ENCODE peak calls at places on chromosomes 4 and X, in ten cellular contexts. N is Ammon's horn, X is GM12892, K is choroid plexus epithelial cell, C is NCI-H774, W is spleen, F is MG63, U is NCI-H2227 treated with DMSO at 0.1 percent for 48 hours, D is T-helper 9 cell, E is thyroid gland. Z is an unnamed sample.

GRCh38 chr4:69760455-69760854 is at the start of gene SULT1B1:
- DNase-seq in K (peak; percentile 90), N (peak; percentile 31), C (no peak), D (no peak), U (no peak), X (no peak), F (peak; percentile 8), E (no peak), W (peak; percentile 78), Z (peak; percentile 5)

GRCh38 chr4:169791527-169792156 is 33.9 kb upstream of the HPF1 start:
- DNase-seq in E (peak; percentile 33), D (no peak), N (peak; percentile 78), U (peak; percentile 84), F (peak; percentile 27), K (peak; percentile 74), W (peak; percentile 77), C (peak; percentile 15), X (no peak), Z (peak; percentile 87)

GRCh38 chr4:124753941-124754581 is 41.5 kb upstream of the ANKRD50 start:
- DNase-seq in W (no peak), N (no peak), K (no peak), U (no peak), F (peak; percentile 4), D (no peak), X (no peak), E (peak; percentile 16), C (peak; percentile 70), Z (no peak)

GRCh38 chrX:39969099-39969825 is 128.5 kb downstream of the BCOR start:
- DNase-seq in U (peak; percentile 50), E (peak; percentile 4), W (no peak), C (peak; percentile 25), N (no peak), K (peak; percentile 16), X (no peak), D (no peak), F (no peak), Z (no peak)

GRCh38 chr4:6122496-6122895 is 77.9 kb downstream of the JAKMIP1 start:
- DNase-seq in D (no peak), N (no peak), C (no peak), W (no peak), K (no peak), U (no peak), F (no peak), X (no peak), E (no peak), Z (no peak)

GRCh38 chr4:78779280-78779679 is 3.1 kb downstream of the BMP2K start:
- DNase-seq in W (no peak), F (no peak), E (no peak), K (peak; percentile 46), C (no peak), D (no peak), X (no peak), N (no peak), U (no peak), Z (no peak)

GRCh38 chr4:26343041-26343403 is 22.2 kb downstream of the RBPJ start:
- DNase-seq in F (no peak), K (peak; percentile 42), E (no peak), C (no peak), N (peak; percentile 80), U (no peak), D (no peak), W (no peak), X (no peak), Z (peak; percentile 97)

GRCh38 chrX:104419211-104419610 is 146.8 kb upstream of the IL1RAPL2 start:
- DNase-seq in N (no peak), U (no peak), C (no peak), E (no peak), X (no peak), F (peak; percentile 1), K (peak; percentile 6), D (no peak), W (no peak), Z (no peak)

GRCh38 chr4:184768296-184768695 is 34.4 kb upstream of the CENPU start:
- DNase-seq in K (no peak), N (no peak), F (no peak), E (no peak), D (no peak), W (no peak), C (no peak), U (no peak), X (no peak), Z (no peak)

GRCh38 chr4:81919238-81919637 is 447.5 kb upstream of the RASGEF1B start:
- DNase-seq in E (no peak), D (no peak), W (no peak), X (no peak), K (peak; percentile 6), N (no peak), C (no peak), U (no peak), F (no peak), Z (no peak)

GRCh38 chr4:168803727-168804126 is 206.3 kb downstream of the CBR4 start:
- DNase-seq in X (no peak), N (no peak), F (peak; percentile 41), W (no peak), K (peak; percentile 79), E (no peak), U (no peak), D (no peak), C (no peak), Z (no peak)

GRCh38 chr4:19913670-19914069 is 338.0 kb upstream of the SLIT2 start:
- DNase-seq in K (peak; percentile 2), N (no peak), D (no peak), U (no peak), W (no peak), E (no peak), C (no peak), F (no peak), X (no peak), Z (no peak)

GRCh38 chr4:101655005-101655404 is 135.5 kb upstream of the BANK1 start:
- DNase-seq in K (no peak), W (no peak), E (no peak), U (no peak), D (no peak), X (no peak), C (no peak), N (no peak), F (no peak), Z (no peak)

GRCh38 chr4:165476214-165477098 is 97.6 kb downstream of the CPE start:
- DNase-seq in X (no peak), U (no peak), K (peak; percentile 45), W (no peak), F (peak; percentile 2), E (peak; percentile 7), C (no peak), D (no peak), N (no peak), Z (no peak)

GRCh38 chrX:119692241-119693031 is 532 bp downstream of the SEPTIN6 start:
- DNase-seq in C (no peak), D (peak; percentile 63), F (peak; percentile 43), W (peak; percentile 90), N (no peak), E (peak; percentile 23), K (peak; percentile 46), X (no peak), U (peak; percentile 59), Z (no peak)

GRCh38 chrX:15293471-15293870 is 22.0 kb downstream of the ASB11 start:
- DNase-seq in D (no peak), N (no peak), U (no peak), F (no peak), K (no peak), C (no peak), X (no peak), W (no peak), E (no peak), Z (no peak)

GRCh38 chr4:39476181-39476873 is 17.5 kb downstream of the LIAS start:
- DNase-seq in U (no peak), X (no peak), W (no peak), K (no peak), F (no peak), D (no peak), N (no peak), C (no peak), E (no peak), Z (no peak)

GRCh38 chr4:47675810-47676209 is 162.1 kb downstream of the CORIN start:
- DNase-seq in E (no peak), X (no peak), D (no peak), U (no peak), N (no peak), W (no peak), C (no peak), K (no peak), F (no peak), Z (no peak)

GRCh38 chr4:5883916-5884315 is 9.0 kb downstream of the CRMP1 start:
- DNase-seq in F (no peak), W (no peak), E (no peak), N (no peak), X (no peak), U (no peak), K (no peak), C (no peak), D (no peak), Z (no peak)

GRCh38 chr4:53744446-53745160 is 153.3 kb upstream of the LNX1 start:
- DNase-seq in E (no peak), X (no peak), W (no peak), F (no peak), K (no peak), U (no peak), N (no peak), D (no peak), C (peak; percentile 44), Z (no peak)

GRCh38 chrX:149871940-149872339 is 9.0 kb upstream of the MAGEA8 start:
- DNase-seq in X (peak; percentile 22), D (peak; percentile 22), E (peak; percentile 2), W (peak; percentile 76), F (no peak), N (no peak), K (peak; percentile 11), U (no peak), C (no peak), Z (no peak)

GRCh38 chr4:128290526-128290925 is 2.9 kb upstream of the PGRMC2 start:
- DNase-seq in E (no peak), X (no peak), W (no peak), U (no peak), D (no peak), N (no peak), K (no peak), F (no peak), C (no peak), Z (no peak)

GRCh38 chr4:73917081-73917501 is 47.9 kb downstream of the CXCL1 start:
- DNase-seq in X (no peak), D (no peak), E (no peak), K (peak; percentile 98), F (no peak), U (no peak), N (no peak), C (no peak), W (no peak), Z (no peak)

GRCh38 chr4:124583797-124584196 is 128.7 kb downstream of the ANKRD50 start:
- DNase-seq in N (no peak), F (no peak), E (no peak), C (no peak), K (no peak), D (no peak), U (no peak), X (no peak), W (no peak), Z (no peak)

GRCh38 chr4:4602468-4602867 is 60.6 kb upstream of the STX18 start:
- DNase-seq in D (no peak), F (no peak), C (no peak), U (no peak), N (no peak), W (no peak), X (no peak), E (no peak), K (no peak), Z (no peak)

GRCh38 chr4:151808120-151808529 is 47.3 kb upstream of the GATB start:
- DNase-seq in N (no peak), X (no peak), F (peak; percentile 40), U (no peak), W (no peak), C (no peak), K (no peak), E (no peak), D (no peak), Z (no peak)

GRCh38 chrX:131405497-131405896 is 116.4 kb upstream of the IGSF1 start:
- DNase-seq in F (no peak), D (no peak), C (no peak), E (no peak), U (no peak), K (no peak), W (no peak), X (no peak), N (no peak), Z (no peak)

GRCh38 chr4:190014771-190015537 is 12.1 kb downstream of the FRG2 start:
- DNase-seq in K (peak; percentile 29), W (peak; percentile 73), F (no peak), U (no peak), N (no peak), E (no peak), D (no peak), X (peak; percentile 31), C (no peak), Z (no peak)